ENCODE peak calls at places on chromosomes 1 and 21, in four cellular contexts. D, J, K and N are unnamed samples.

GRCh38 chr1:101059945-101060542 is 34.5 kb upstream of the DPH5 start:
- DNase-seq in J (no peak), K (no peak), D (no peak), N (no peak)

GRCh38 chr1:156319664-156320063 is 18.4 kb downstream of the CCT3 start:
- DNase-seq in D (no peak), J (peak; percentile 27), K (no peak), N (no peak)

GRCh38 chr1:119347858-119348257 is 20.7 kb upstream of the HAO2 start:
- DNase-seq in K (peak; percentile 44), J (no peak), D (no peak), N (no peak)

GRCh38 chr1:154845174-154845573 is 24.9 kb downstream of the KCNN3 start:
- DNase-seq in D (no peak), J (no peak), K (no peak), N (no peak)

GRCh38 chr1:2415337-2415736 is 3.0 kb upstream of the PEX10 start:
- DNase-seq in K (no peak), J (no peak), D (no peak), N (no peak)

GRCh38 chr21:33514234-33514633 is 22.7 kb upstream of the DNAJC28 start:
- DNase-seq in J (no peak), D (no peak), K (no peak), N (no peak)

GRCh38 chr1:220565670-220566069 is 37.7 kb downstream of the MARK1 start:
- DNase-seq in K (no peak), D (no peak), J (peak; percentile 43), N (no peak)

GRCh38 chr1:2372551-2373490 is 18.5 kb downstream of the MORN1 start:
- DNase-seq in J (no peak), K (no peak), D (no peak), N (peak; percentile 48)

GRCh38 chr1:20729155-20729931 is 3.2 kb downstream of the SH2D5 start:
- DNase-seq in K (no peak), D (no peak), J (no peak), N (no peak)

GRCh38 chr1:7228252-7228961 is 443.2 kb downstream of the CAMTA1 start:
- DNase-seq in K (no peak), D (no peak), J (peak; percentile 43), N (no peak)

GRCh38 chr1:66532798-66533783 is 862 bp upstream of the SGIP1 start:
- DNase-seq in K (no peak), J (peak; percentile 83), D (no peak), N (peak; percentile 70)

GRCh38 chr1:85146972-85147359 is 53.9 kb downstream of the SYDE2 start:
- DNase-seq in J (no peak), K (no peak), D (no peak), N (no peak)

GRCh38 chr1:26752519-26752918 is 35.2 kb upstream of the PIGV start:
- DNase-seq in J (no peak), D (no peak), K (no peak), N (no peak)

GRCh38 chr1:56516539-56517252 is 62.7 kb downstream of the PLPP3 start:
- DNase-seq in K (peak; percentile 45), D (no peak), J (peak; percentile 77), N (no peak)

GRCh38 chr1:231970684-231971083 is 344.1 kb downstream of the DISC1 start:
- DNase-seq in J (no peak), D (no peak), K (no peak), N (no peak)

GRCh38 chr1:202311880-202312635 is 29.7 kb downstream of the UBE2T start:
- DNase-seq in J (no peak), D (no peak), K (no peak), N (peak; percentile 24)

GRCh38 chr21:42596657-42597056 is 56.8 kb upstream of the PDE9A start:
- DNase-seq in J (no peak), D (no peak), K (no peak), N (no peak)

GRCh38 chr1:58391514-58391913 is 155.0 kb downstream of the OMA1 start:
- DNase-seq in J (no peak), K (no peak), D (no peak), N (no peak)

GRCh38 chr1:183807549-183808168 is 2.7 kb downstream of the RGL1 start:
- DNase-seq in J (no peak), K (peak; percentile 53), D (no peak), N (no peak)

GRCh38 chr1:192879416-192879815 is 70.6 kb downstream of the RGS2 start:
- DNase-seq in D (no peak), J (no peak), K (no peak), N (no peak)

GRCh38 chr1:167821969-167822685 is 91.8 kb downstream of the ADCY10 start:
- DNase-seq in J (no peak), D (no peak), K (no peak), N (no peak)

GRCh38 chr1:116001739-116002487 is 25.6 kb downstream of the SLC22A15 start:
- DNase-seq in D (no peak), J (no peak), K (no peak), N (no peak)

GRCh38 chr1:87236585-87236984 is 92.1 kb upstream of the LMO4 start:
- DNase-seq in J (no peak), K (no peak), D (no peak), N (no peak)

GRCh38 chr1:222283147-222283768 is 264.6 kb downstream of the HHIPL2 start:
- DNase-seq in D (no peak), K (no peak), J (no peak), N (no peak)

GRCh38 chr1:162690672-162691434 is 58.6 kb downstream of the DDR2 start:
- DNase-seq in K (no peak), J (no peak), D (no peak), N (peak; percentile 90)

GRCh38 chr1:17403081-17403480 is 31.1 kb downstream of the PADI6 start:
- DNase-seq in J (no peak), D (no peak), K (no peak), N (no peak)

GRCh38 chr1:157105988-157106812 is 6.6 kb upstream of the ETV3L start:
- DNase-seq in K (peak; percentile 60), J (no peak), D (no peak), N (no peak)

GRCh38 chr1:150362721-150363425 is 1.1 kb upstream of the RPRD2 start:
- DNase-seq in D (no peak), K (peak; percentile 15), J (peak; percentile 73), N (no peak)

GRCh38 chr1:213051127-213051880 is at the start of gene RPS6KC1:
- DNase-seq in D (peak; percentile 57), K (peak; percentile 82), J (peak; percentile 80), N (peak; percentile 77)